ENCODE peak calls at places on chromosomes 7 and 10, in eight cellular contexts. M is CD8-positive, alpha-beta memory T cell; D is renal cortical epithelial cell; X is activated B cell treated with CpG ODN at 0.5 μM for 24 hours; U is PC-9; O is NCI-H774; T is T-helper 9 cell; Y is NCI-H1105. P is an unnamed sample.

GRCh38 chr10:3948843-3949242 is 163.8 kb upstream of the KLF6 start:
- DNase-seq in M (peak; percentile 84), D (peak; percentile 16), X (no peak), U (no peak), O (peak; percentile 52), T (peak; percentile 63), Y (no peak), P (peak; percentile 35)

GRCh38 chr10:93813507-93814465 is 56.0 kb downstream of the LGI1 start:
- DNase-seq in M (no peak), D (peak; percentile 37), X (no peak), U (peak; percentile 43), O (no peak), T (peak; percentile 3), Y (peak; percentile 27), P (peak; percentile 28)

GRCh38 chr10:118501637-118502440 is 93.6 kb downstream of the PRLHR start:
- DNase-seq in M (no peak), D (peak; percentile 89), X (no peak), U (peak; percentile 88), O (no peak), T (no peak), Y (no peak), P (no peak)

GRCh38 chr10:14648042-14648765 is 126.5 kb downstream of the FAM107B start:
- DNase-seq in M (peak; percentile 80), D (peak; percentile 69), X (peak; percentile 56), U (no peak), O (peak; percentile 90), T (peak; percentile 51), Y (peak; percentile 74), P (peak; percentile 96)

GRCh38 chr10:125137601-125138438 is 22.5 kb downstream of the CTBP2 start:
- DNase-seq in M (no peak), D (no peak), X (no peak), U (no peak), O (no peak), T (no peak), Y (peak; percentile 76), P (peak; percentile 89)

GRCh38 chr10:59456199-59456598 is 93.8 kb upstream of the FAM13C start:
- DNase-seq in M (no peak), D (no peak), X (no peak), U (no peak), O (no peak), T (no peak), Y (no peak), P (no peak)

GRCh38 chr7:27868117-27868516 is 128.2 kb downstream of the TAX1BP1 start:
- DNase-seq in M (no peak), D (peak; percentile 67), X (no peak), U (peak; percentile 29), O (no peak), T (no peak), Y (no peak), P (no peak)

GRCh38 chr7:25496394-25497103 is 268.3 kb upstream of the NPVF start:
- DNase-seq in M (no peak), D (no peak), X (no peak), U (no peak), O (no peak), T (no peak), Y (no peak), P (peak; percentile 66)

GRCh38 chr10:88195841-88196240 is 332.4 kb downstream of the PTEN start:
- DNase-seq in M (no peak), D (no peak), X (no peak), U (no peak), O (no peak), T (no peak), Y (peak; percentile 24), P (peak; percentile 48)

GRCh38 chr10:110544958-110545537 is 22.4 kb upstream of the SMC3 start:
- DNase-seq in M (no peak), D (peak; percentile 83), X (no peak), U (no peak), O (no peak), T (no peak), Y (no peak), P (no peak)

GRCh38 chr10:75395955-75396860 is 5.4 kb downstream of the ZNF503 start:
- DNase-seq in M (no peak), D (no peak), X (no peak), U (peak; percentile 43), O (no peak), T (no peak), Y (no peak), P (no peak)

GRCh38 chr10:131886181-131886716 is 14.6 kb upstream of the PPP2R2D start:
- DNase-seq in M (no peak), D (no peak), X (no peak), U (no peak), O (no peak), T (no peak), Y (no peak), P (no peak)

GRCh38 chr10:48497965-48498770 is 106.7 kb downstream of the ARHGAP22 start:
- DNase-seq in M (no peak), D (no peak), X (peak; percentile 12), U (no peak), O (no peak), T (no peak), Y (no peak), P (no peak)

GRCh38 chr7:101678713-101679112 is 49.6 kb upstream of the MYL10 start:
- DNase-seq in M (no peak), D (peak; percentile 66), X (no peak), U (no peak), O (no peak), T (no peak), Y (no peak), P (no peak)